ENCODE peak calls at places on chromosomes 7 and 10, in six cellular contexts. One of them, this sample, is unnamed.
A peak's percentile ranks its signal among the peaks of the same experiment; 100 is the strongest.

GRCh38 chr10:75400769-75401568 is 595 bp downstream of the ZNF503 start:
- DNase-seq in brain microvascular endothelial cell: peak; percentile 45
- DNase-seq in endothelial cell: peak; percentile 71
- DNase-seq in omental fat pad: no peak
- DNase-seq in CD8-positive, alpha-beta T cell: no peak
- DNase-seq in OCI-LY7: no peak
- DNase-seq in this sample: peak; percentile 48

GRCh38 chr7:11795231-11795630 is 36.8 kb downstream of the THSD7A start:
- DNase-seq in brain microvascular endothelial cell: no peak
- DNase-seq in endothelial cell: no peak
- DNase-seq in omental fat pad: no peak
- DNase-seq in CD8-positive, alpha-beta T cell: no peak
- DNase-seq in OCI-LY7: no peak
- DNase-seq in this sample: no peak

GRCh38 chr7:125661006-125661405 is 731.4 kb upstream of the POT1 start:
- DNase-seq in brain microvascular endothelial cell: peak; percentile 16
- DNase-seq in endothelial cell: no peak
- DNase-seq in omental fat pad: no peak
- DNase-seq in CD8-positive, alpha-beta T cell: no peak
- DNase-seq in OCI-LY7: no peak
- DNase-seq in this sample: no peak

GRCh38 chr10:89241491-89242339 is 9.9 kb downstream of the LIPA start:
- DNase-seq in brain microvascular endothelial cell: no peak
- DNase-seq in endothelial cell: no peak
- DNase-seq in omental fat pad: no peak
- DNase-seq in CD8-positive, alpha-beta T cell: no peak
- DNase-seq in OCI-LY7: no peak
- DNase-seq in this sample: no peak

GRCh38 chr7:31890198-31890597 is 180.0 kb downstream of the PDE1C start:
- DNase-seq in brain microvascular endothelial cell: no peak
- DNase-seq in endothelial cell: no peak
- DNase-seq in omental fat pad: no peak
- DNase-seq in CD8-positive, alpha-beta T cell: no peak
- DNase-seq in OCI-LY7: no peak
- DNase-seq in this sample: no peak

GRCh38 chr10:87605656-87606308 is 53.9 kb upstream of the PAPSS2 start:
- DNase-seq in brain microvascular endothelial cell: no peak
- DNase-seq in endothelial cell: no peak
- DNase-seq in omental fat pad: no peak
- DNase-seq in CD8-positive, alpha-beta T cell: no peak
- DNase-seq in OCI-LY7: no peak
- DNase-seq in this sample: no peak

GRCh38 chr7:55111007-55111406 is 92.2 kb downstream of the EGFR start:
- DNase-seq in brain microvascular endothelial cell: no peak
- DNase-seq in endothelial cell: no peak
- DNase-seq in omental fat pad: no peak
- DNase-seq in CD8-positive, alpha-beta T cell: no peak
- DNase-seq in OCI-LY7: no peak
- DNase-seq in this sample: no peak

GRCh38 chr7:139739863-139740597 is 37.8 kb downstream of the HIPK2 start:
- DNase-seq in brain microvascular endothelial cell: no peak
- DNase-seq in endothelial cell: no peak
- DNase-seq in omental fat pad: no peak
- DNase-seq in CD8-positive, alpha-beta T cell: no peak
- DNase-seq in OCI-LY7: no peak
- DNase-seq in this sample: no peak

GRCh38 chr10:30062090-30062489 is 2.7 kb upstream of the JCAD start:
- DNase-seq in brain microvascular endothelial cell: peak; percentile 67
- DNase-seq in endothelial cell: no peak
- DNase-seq in omental fat pad: no peak
- DNase-seq in CD8-positive, alpha-beta T cell: no peak
- DNase-seq in OCI-LY7: no peak
- DNase-seq in this sample: no peak

GRCh38 chr10:102268333-102268999 is 23.1 kb downstream of the GBF1 start:
- DNase-seq in brain microvascular endothelial cell: no peak
- DNase-seq in endothelial cell: no peak
- DNase-seq in omental fat pad: no peak
- DNase-seq in CD8-positive, alpha-beta T cell: no peak
- DNase-seq in OCI-LY7: no peak
- DNase-seq in this sample: no peak

GRCh38 chr10:69217119-69217754 is 2.9 kb upstream of the HKDC1 start:
- DNase-seq in brain microvascular endothelial cell: peak; percentile 59
- DNase-seq in endothelial cell: no peak
- DNase-seq in omental fat pad: no peak
- DNase-seq in CD8-positive, alpha-beta T cell: no peak
- DNase-seq in OCI-LY7: no peak
- DNase-seq in this sample: no peak

GRCh38 chr7:71239517-71239916 is 107.6 kb downstream of the GALNT17 start:
- DNase-seq in brain microvascular endothelial cell: no peak
- DNase-seq in endothelial cell: no peak
- DNase-seq in omental fat pad: no peak
- DNase-seq in CD8-positive, alpha-beta T cell: no peak
- DNase-seq in OCI-LY7: no peak
- DNase-seq in this sample: no peak

GRCh38 chr10:124081547-124082140 is 11.8 kb downstream of the CHST15 start:
- DNase-seq in brain microvascular endothelial cell: no peak
- DNase-seq in endothelial cell: no peak
- DNase-seq in omental fat pad: no peak
- DNase-seq in CD8-positive, alpha-beta T cell: no peak
- DNase-seq in OCI-LY7: no peak
- DNase-seq in this sample: no peak

GRCh38 chr10:49119746-49120145 is 4.4 kb upstream of the VSTM4 start:
- DNase-seq in brain microvascular endothelial cell: peak; percentile 35
- DNase-seq in endothelial cell: no peak
- DNase-seq in omental fat pad: no peak
- DNase-seq in CD8-positive, alpha-beta T cell: no peak
- DNase-seq in OCI-LY7: no peak
- DNase-seq in this sample: no peak

GRCh38 chr10:11142809-11143208 is 125.1 kb downstream of the CELF2 start:
- DNase-seq in brain microvascular endothelial cell: no peak
- DNase-seq in endothelial cell: no peak
- DNase-seq in omental fat pad: no peak
- DNase-seq in CD8-positive, alpha-beta T cell: no peak
- DNase-seq in OCI-LY7: peak; percentile 33
- DNase-seq in this sample: no peak

GRCh38 chr7:24283559-24283899 is 461 bp upstream of the NPY start:
- DNase-seq in brain microvascular endothelial cell: no peak
- DNase-seq in endothelial cell: peak; percentile 6
- DNase-seq in omental fat pad: no peak
- DNase-seq in CD8-positive, alpha-beta T cell: no peak
- DNase-seq in OCI-LY7: no peak
- DNase-seq in this sample: no peak

GRCh38 chr10:3119796-3120459 is 52.6 kb downstream of the PFKP start:
- DNase-seq in brain microvascular endothelial cell: no peak
- DNase-seq in endothelial cell: peak; percentile 44
- DNase-seq in omental fat pad: no peak
- DNase-seq in CD8-positive, alpha-beta T cell: no peak
- DNase-seq in OCI-LY7: peak; percentile 10
- DNase-seq in this sample: peak; percentile 12

GRCh38 chr7:129773328-129773731 is 161.8 kb downstream of the NRF1 start:
- DNase-seq in brain microvascular endothelial cell: no peak
- DNase-seq in endothelial cell: no peak
- DNase-seq in omental fat pad: no peak
- DNase-seq in CD8-positive, alpha-beta T cell: no peak
- DNase-seq in OCI-LY7: no peak
- DNase-seq in this sample: no peak

GRCh38 chr7:122975341-122975740 is 20.2 kb downstream of the TAS2R16 start:
- DNase-seq in brain microvascular endothelial cell: no peak
- DNase-seq in endothelial cell: no peak
- DNase-seq in omental fat pad: no peak
- DNase-seq in CD8-positive, alpha-beta T cell: no peak
- DNase-seq in OCI-LY7: no peak
- DNase-seq in this sample: no peak

GRCh38 chr7:52555805-52556204 is 479.6 kb upstream of the POM121L12 start:
- DNase-seq in brain microvascular endothelial cell: no peak
- DNase-seq in endothelial cell: no peak
- DNase-seq in omental fat pad: no peak
- DNase-seq in CD8-positive, alpha-beta T cell: no peak
- DNase-seq in OCI-LY7: no peak
- DNase-seq in this sample: no peak

GRCh38 chr10:77637986-77638765 is 568 bp upstream of the KCNMA1 start:
- DNase-seq in brain microvascular endothelial cell: no peak
- DNase-seq in endothelial cell: peak; percentile 52
- DNase-seq in omental fat pad: no peak
- DNase-seq in CD8-positive, alpha-beta T cell: no peak
- DNase-seq in OCI-LY7: no peak
- DNase-seq in this sample: peak; percentile 46

GRCh38 chr7:31320675-31321074 is 19.9 kb downstream of the NEUROD6 start:
- DNase-seq in brain microvascular endothelial cell: no peak
- DNase-seq in endothelial cell: no peak
- DNase-seq in omental fat pad: no peak
- DNase-seq in CD8-positive, alpha-beta T cell: no peak
- DNase-seq in OCI-LY7: no peak
- DNase-seq in this sample: no peak

GRCh38 chr7:44466300-44467216 is 23.9 kb downstream of the NUDCD3 start:
- DNase-seq in brain microvascular endothelial cell: peak; percentile 65
- DNase-seq in endothelial cell: no peak
- DNase-seq in omental fat pad: no peak
- DNase-seq in CD8-positive, alpha-beta T cell: no peak
- DNase-seq in OCI-LY7: no peak
- DNase-seq in this sample: no peak

GRCh38 chr10:112904000-112904399 is 46.0 kb upstream of the TCF7L2 start:
- DNase-seq in brain microvascular endothelial cell: peak; percentile 45
- DNase-seq in endothelial cell: no peak
- DNase-seq in omental fat pad: no peak
- DNase-seq in CD8-positive, alpha-beta T cell: no peak
- DNase-seq in OCI-LY7: no peak
- DNase-seq in this sample: no peak

GRCh38 chr10:46547881-46548780 is 8.3 kb downstream of the GPRIN2 start:
- DNase-seq in brain microvascular endothelial cell: no peak
- DNase-seq in endothelial cell: no peak
- DNase-seq in omental fat pad: no peak
- DNase-seq in CD8-positive, alpha-beta T cell: no peak
- DNase-seq in OCI-LY7: no peak
- DNase-seq in this sample: no peak

GRCh38 chr7:108201766-108202165 is 71.6 kb upstream of the LAMB4 start:
- DNase-seq in brain microvascular endothelial cell: no peak
- DNase-seq in endothelial cell: no peak
- DNase-seq in omental fat pad: no peak
- DNase-seq in CD8-positive, alpha-beta T cell: no peak
- DNase-seq in OCI-LY7: no peak
- DNase-seq in this sample: no peak

GRCh38 chr7:22730921-22731654 is 4.1 kb downstream of the IL6 start:
- DNase-seq in brain microvascular endothelial cell: peak; percentile 69
- DNase-seq in endothelial cell: no peak
- DNase-seq in omental fat pad: no peak
- DNase-seq in CD8-positive, alpha-beta T cell: no peak
- DNase-seq in OCI-LY7: no peak
- DNase-seq in this sample: no peak

GRCh38 chr7:47609803-47610452 is 28.0 kb upstream of the TNS3 start:
- DNase-seq in brain microvascular endothelial cell: peak; percentile 14
- DNase-seq in endothelial cell: no peak
- DNase-seq in omental fat pad: no peak
- DNase-seq in CD8-positive, alpha-beta T cell: no peak
- DNase-seq in OCI-LY7: no peak
- DNase-seq in this sample: no peak

GRCh38 chr7:18087031-18087686 is 59.5 kb upstream of the PRPS1L1 start:
- DNase-seq in brain microvascular endothelial cell: no peak
- DNase-seq in endothelial cell: peak; percentile 26
- DNase-seq in omental fat pad: no peak
- DNase-seq in CD8-positive, alpha-beta T cell: no peak
- DNase-seq in OCI-LY7: no peak
- DNase-seq in this sample: peak; percentile 8

GRCh38 chr10:16520900-16521299 is 779 bp downstream of the C1QL3 start:
- DNase-seq in brain microvascular endothelial cell: no peak
- DNase-seq in endothelial cell: peak; percentile 54
- DNase-seq in omental fat pad: no peak
- DNase-seq in CD8-positive, alpha-beta T cell: no peak
- DNase-seq in OCI-LY7: no peak
- DNase-seq in this sample: peak; percentile 25

GRCh38 chr10:70575874-70576802 is 26.4 kb downstream of the PRF1 start:
- DNase-seq in brain microvascular endothelial cell: peak; percentile 56
- DNase-seq in endothelial cell: no peak
- DNase-seq in omental fat pad: no peak
- DNase-seq in CD8-positive, alpha-beta T cell: no peak
- DNase-seq in OCI-LY7: peak; percentile 92
- DNase-seq in this sample: no peak

GRCh38 chr7:106216517-106217088 is 68.2 kb downstream of the NAMPT start:
- DNase-seq in brain microvascular endothelial cell: peak; percentile 89
- DNase-seq in endothelial cell: no peak
- DNase-seq in omental fat pad: no peak
- DNase-seq in CD8-positive, alpha-beta T cell: no peak
- DNase-seq in OCI-LY7: no peak
- DNase-seq in this sample: no peak

GRCh38 chr10:94133239-94133638 is 139.5 kb downstream of the PLCE1 start:
- DNase-seq in brain microvascular endothelial cell: no peak
- DNase-seq in endothelial cell: no peak
- DNase-seq in omental fat pad: no peak
- DNase-seq in CD8-positive, alpha-beta T cell: no peak
- DNase-seq in OCI-LY7: no peak
- DNase-seq in this sample: no peak

GRCh38 chr7:28389504-28390385 is 22.6 kb upstream of the CREB5 start:
- DNase-seq in brain microvascular endothelial cell: peak; percentile 57
- DNase-seq in endothelial cell: no peak
- DNase-seq in omental fat pad: no peak
- DNase-seq in CD8-positive, alpha-beta T cell: no peak
- DNase-seq in OCI-LY7: peak; percentile 75
- DNase-seq in this sample: no peak
- TF ChIP-seq CTCF in brain microvascular endothelial cell: peak; percentile 48
- TF ChIP-seq CTCF in endothelial cell: peak; percentile 90
- TF ChIP-seq CTCF in omental fat pad: no peak
- TF ChIP-seq CTCF in CD8-positive, alpha-beta T cell: peak; percentile 80
- TF ChIP-seq CTCF in OCI-LY7: peak; percentile 99
- TF ChIP-seq CTCF in this sample: peak; percentile 94

GRCh38 chr7:28549998-28550397 is 137.7 kb downstream of the CREB5 start:
- DNase-seq in brain microvascular endothelial cell: no peak
- DNase-seq in endothelial cell: no peak
- DNase-seq in omental fat pad: no peak
- DNase-seq in CD8-positive, alpha-beta T cell: no peak
- DNase-seq in OCI-LY7: no peak
- DNase-seq in this sample: no peak
- TF ChIP-seq CTCF in brain microvascular endothelial cell: no peak
- TF ChIP-seq CTCF in endothelial cell: no peak
- TF ChIP-seq CTCF in omental fat pad: no peak
- TF ChIP-seq CTCF in CD8-positive, alpha-beta T cell: no peak
- TF ChIP-seq CTCF in OCI-LY7: no peak
- TF ChIP-seq CTCF in this sample: no peak

GRCh38 chr10:32210306-32211045 is 136.5 kb downstream of the EPC1 start:
- DNase-seq in brain microvascular endothelial cell: peak; percentile 60
- DNase-seq in endothelial cell: peak; percentile 19
- DNase-seq in omental fat pad: no peak
- DNase-seq in CD8-positive, alpha-beta T cell: no peak
- DNase-seq in OCI-LY7: peak; percentile 34
- DNase-seq in this sample: no peak
- TF ChIP-seq CTCF in brain microvascular endothelial cell: peak; percentile 67
- TF ChIP-seq CTCF in endothelial cell: peak; percentile 36
- TF ChIP-seq CTCF in omental fat pad: no peak
- TF ChIP-seq CTCF in CD8-positive, alpha-beta T cell: no peak
- TF ChIP-seq CTCF in OCI-LY7: peak; percentile 56
- TF ChIP-seq CTCF in this sample: peak; percentile 51

DNA sequence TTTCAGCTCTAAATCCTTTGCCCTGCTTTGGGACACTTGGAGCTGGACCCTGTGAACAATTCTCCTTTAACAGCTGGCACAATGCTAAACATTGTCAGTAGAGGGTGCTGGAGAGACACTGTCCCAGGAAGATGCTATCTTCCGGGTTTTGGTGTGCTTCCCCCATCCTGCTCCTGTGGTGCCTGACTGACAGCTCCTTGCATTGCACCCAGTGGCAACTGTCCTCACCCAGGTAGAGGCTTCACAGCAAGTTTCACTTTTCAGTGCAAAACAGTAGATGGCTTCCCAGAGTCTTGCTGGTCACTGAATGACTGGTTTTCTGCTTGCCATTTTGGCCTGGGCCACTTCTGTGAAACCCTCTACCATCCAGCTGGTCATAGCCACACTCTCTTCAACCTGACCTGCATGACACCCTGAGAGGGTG is 77.3 kb downstream of the CDC14C start:
- DNase-seq in brain microvascular endothelial cell: no peak
- DNase-seq in endothelial cell: peak; percentile 64
- DNase-seq in omental fat pad: no peak
- DNase-seq in CD8-positive, alpha-beta T cell: no peak
- DNase-seq in OCI-LY7: peak; percentile 83
- DNase-seq in this sample: peak; percentile 35
- TF ChIP-seq CTCF in brain microvascular endothelial cell: peak; percentile 29
- TF ChIP-seq CTCF in endothelial cell: peak; percentile 54
- TF ChIP-seq CTCF in omental fat pad: no peak
- TF ChIP-seq CTCF in CD8-positive, alpha-beta T cell: no peak
- TF ChIP-seq CTCF in OCI-LY7: peak; percentile 89
- TF ChIP-seq CTCF in this sample: peak; percentile 78

This sample was measured in neural crest cell.